ENCODE peak calls at places on chromosomes 4 and X, in four cellular contexts. X is H1, S is breast epithelium, R is upper lobe of left lung. P is an unnamed sample.

GRCh38 chr4:168647976-168648375 is 151.1 kb downstream of the PALLD start:
- DNase-seq in X (no peak), S (no peak), R (no peak), P (no peak)

GRCh38 chr4:153018716-153019115 is 82.6 kb downstream of the FHDC1 start:
- DNase-seq in X (no peak), S (no peak), R (no peak), P (no peak)

GRCh38 chr4:163380703-163381102 is 37.0 kb downstream of the NPY5R start:
- DNase-seq in X (no peak), S (no peak), R (no peak), P (no peak)

GRCh38 chr4:174394915-174395314 is 111.2 kb downstream of the CEP44 start:
- DNase-seq in X (no peak), S (no peak), R (no peak), P (no peak)

GRCh38 chrX:39972340-39972739 is 125.4 kb downstream of the BCOR start:
- DNase-seq in X (no peak), S (no peak), R (no peak), P (no peak)

GRCh38 chr4:128793859-128794667 is 15.4 kb upstream of the JADE1 start:
- DNase-seq in X (no peak), S (no peak), R (no peak), P (no peak)

GRCh38 chr4:149884046-149884445 is 68.4 kb upstream of the IQCM start:
- DNase-seq in X (no peak), S (no peak), R (no peak), P (no peak)

GRCh38 chrX:138885886-138886285 is 174.4 kb upstream of the FGF13 start:
- DNase-seq in X (no peak), S (no peak), R (no peak), P (no peak)

GRCh38 chr4:181528570-181529184 is 714.5 kb upstream of the TENM3 start:
- DNase-seq in X (peak), S (peak), R (peak), P (peak)

GRCh38 chr4:122765702-122766352 is 33.3 kb downstream of the BBS12 start:
- DNase-seq in X (no peak), S (no peak), R (no peak), P (peak)

GRCh38 chr4:52641853-52642563 is 17.1 kb downstream of the USP46 start:
- DNase-seq in X (no peak), S (no peak), R (no peak), P (no peak)

GRCh38 chr4:153036931-153037330 is 100.8 kb downstream of the FHDC1 start:
- DNase-seq in X (no peak), S (no peak), R (no peak), P (no peak)

GRCh38 chrX:45806410-45807121 is 605.9 kb upstream of the DIPK2B start:
- DNase-seq in X (no peak), S (no peak), R (no peak), P (no peak)

GRCh38 chr4:109803924-109804571 is 2.2 kb upstream of the CFI start:
- DNase-seq in X (no peak), S (no peak), R (peak), P (peak)

GRCh38 chrX:96445531-96446065 is 239.0 kb upstream of the DIAPH2 start:
- DNase-seq in X (no peak), S (no peak), R (no peak), P (no peak)

GRCh38 chr4:6991771-6992557 is 51.2 kb upstream of the TADA2B start:
- DNase-seq in X (no peak), S (no peak), R (no peak), P (no peak)

GRCh38 chrX:100743009-100743615 is 11.2 kb upstream of the SYTL4 start:
- DNase-seq in X (no peak), S (no peak), R (no peak), P (peak)

GRCh38 chr4:139556071-139556734 is at the start of gene SETD7:
- DNase-seq in X (peak), S (peak), R (peak), P (peak)

GRCh38 chrX:16971694-16972093 is 25.2 kb downstream of the REPS2 start:
- DNase-seq in X (no peak), S (no peak), R (no peak), P (no peak)

GRCh38 chr4:153509724-153510123 is 43.6 kb downstream of the TMEM131L start:
- DNase-seq in X (no peak), S (no peak), R (no peak), P (no peak)

GRCh38 chr4:53459548-53459947 is 82.1 kb downstream of the FIP1L1 start:
- DNase-seq in X (no peak), S (no peak), R (no peak), P (no peak)

GRCh38 chr4:40856836-40857362 is 107.1 kb downstream of the NSUN7 start:
- DNase-seq in X (peak), S (peak), R (peak), P (peak)

GRCh38 chr4:108001540-108001939 is 11.9 kb downstream of the HADH start:
- DNase-seq in X (no peak), S (no peak), R (no peak), P (no peak)

GRCh38 chr4:3733195-3733594 is 33.0 kb upstream of the ADRA2C start:
- DNase-seq in X (no peak), S (no peak), R (no peak), P (no peak)

GRCh38 chrX:19609541-19609940 is 94.2 kb upstream of the MAP3K15 start:
- DNase-seq in X (no peak), S (no peak), R (no peak), P (no peak)

GRCh38 chr4:105352826-105353225 is 121.0 kb downstream of the PPA2 start:
- DNase-seq in X (no peak), S (no peak), R (no peak), P (peak)

GRCh38 chrX:13430136-13430827 is 110.4 kb upstream of the ATXN3L start:
- DNase-seq in X (no peak), S (no peak), R (no peak), P (no peak)

GRCh38 chr4:89497517-89498308 is 190.1 kb upstream of the GPRIN3 start:
- DNase-seq in X (no peak), S (no peak), R (no peak), P (no peak)

GRCh38 chr4:41285202-41285876 is 28.6 kb downstream of the UCHL1 start:
- DNase-seq in X (no peak), S (no peak), R (no peak), P (no peak)

GRCh38 chrX:135213200-135213844 is 38.5 kb upstream of the ETDA start:
- DNase-seq in X (no peak), S (no peak), R (no peak), P (no peak)

GRCh38 chr4:33914386-33914785 is 2329.9 kb downstream of the ARAP2 start:
- DNase-seq in X (no peak), S (no peak), R (no peak), P (no peak)

GRCh38 chr4:163264934-163265333 is 67.5 kb downstream of the NPY1R start:
- DNase-seq in X (no peak), S (no peak), R (no peak), P (no peak)

GRCh38 chrX:15497865-15498264 is 2.7 kb upstream of the BMX start:
- DNase-seq in X (no peak), S (no peak), R (peak), P (peak)

GRCh38 chr4:60463846-60464502 is 736.2 kb upstream of the ADGRL3 start:
- DNase-seq in X (no peak), S (no peak), R (no peak), P (no peak)

GRCh38 chr4:88007304-88008132 is at the start of gene PKD2:
- DNase-seq in X (no peak), S (peak), R (peak), P (peak)
- TF ChIP-seq POLR2A in X (peak), S (no peak), R (peak), P (peak)

DNA sequence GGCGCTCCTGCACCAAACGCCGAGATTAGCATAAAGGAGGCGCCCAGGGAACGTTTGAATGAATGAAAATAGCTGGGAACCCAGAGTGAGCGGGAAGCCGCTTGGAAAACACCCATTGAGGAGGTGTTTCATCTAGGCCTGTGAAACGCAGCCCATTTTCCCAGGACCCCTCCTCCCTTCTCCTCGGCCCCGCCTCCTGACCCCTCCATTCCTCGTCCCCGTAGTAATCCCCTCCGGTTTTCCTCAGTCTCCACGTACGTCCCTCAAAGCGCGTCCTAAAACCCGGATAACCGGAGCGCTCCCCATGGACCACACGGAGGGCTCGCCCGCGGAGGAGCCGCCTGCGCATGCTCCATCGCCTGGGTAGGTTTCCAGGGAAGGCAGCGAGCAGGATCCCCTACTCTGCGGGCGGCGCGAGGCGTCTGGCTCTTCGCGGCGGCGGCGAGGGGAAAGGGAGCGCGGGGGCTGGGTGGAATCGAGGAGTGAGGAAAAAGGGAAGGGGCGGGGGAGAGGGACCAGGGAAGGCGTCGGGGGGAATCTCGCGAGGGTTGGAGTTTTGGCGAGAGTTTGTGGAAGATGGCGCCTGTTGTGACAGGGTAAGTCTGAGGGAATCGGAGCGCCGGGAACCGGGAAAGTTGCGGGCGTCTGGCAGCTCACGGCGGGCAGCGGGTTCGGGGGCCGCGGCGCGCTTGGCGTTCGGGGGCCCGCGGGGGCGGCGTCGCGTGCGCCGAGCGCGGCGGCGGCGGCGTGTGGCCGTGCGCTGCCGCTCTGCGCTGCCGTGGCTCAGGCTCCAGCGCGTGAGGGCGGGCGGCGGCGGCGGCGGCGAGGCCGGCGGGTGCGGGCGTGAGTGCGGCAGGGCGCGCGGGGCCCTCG is at the start of gene RBPJ:
- DNase-seq in X (peak), S (peak), R (peak), P (peak)
- TF ChIP-seq POLR2A in X (peak), S (peak), R (peak), P (peak)

GRCh38 chr4:44320833-44321232 is 127.8 kb downstream of the KCTD8 start:
- DNase-seq in X (no peak), S (no peak), R (no peak), P (no peak)

GRCh38 chr4:44326716-44327115 is 121.9 kb downstream of the KCTD8 start:
- DNase-seq in X (no peak), S (no peak), R (no peak), P (no peak)
- TF ChIP-seq POLR2A in X (no peak), S (no peak), R (no peak), P (no peak)

DNA sequence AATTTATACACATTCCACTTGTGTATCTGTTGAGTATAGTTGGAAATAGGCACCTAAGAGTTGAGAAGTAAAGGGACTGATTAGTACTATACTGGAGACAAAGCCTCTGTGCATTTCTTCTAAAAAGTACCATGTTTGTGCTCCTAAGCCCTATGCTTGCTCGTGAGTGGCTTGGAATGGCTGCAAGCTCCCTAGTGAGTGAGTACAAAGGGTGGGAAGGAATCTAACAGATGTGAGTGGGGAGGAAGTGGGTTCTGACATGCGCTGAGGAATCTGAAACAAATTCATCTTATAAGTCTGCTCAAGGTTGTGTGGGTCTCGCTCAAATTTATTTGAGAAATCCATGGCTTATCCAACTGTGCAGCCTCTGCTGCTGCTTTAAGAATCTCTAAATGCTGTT is 13.3 kb downstream of the SPCS3 start:
- DNase-seq in X (no peak), S (no peak), R (no peak), P (no peak)
- TF ChIP-seq POLR2A in X (no peak), S (no peak), R (no peak), P (no peak)